ENCODE peak calls at places on chromosomes 6 and 20, in five cellular contexts. Y, Q, H, X and C are unnamed samples.

GRCh38 chr6:401239-401993 is 9.9 kb downstream of the IRF4 start:
- DNase-seq in Y (no peak), Q (no peak), H (no peak), X (no peak), C (no peak)

GRCh38 chr6:110778331-110778730 is 36.9 kb downstream of the CDK19 start:
- DNase-seq in Y (no peak), Q (no peak), H (no peak), X (no peak), C (no peak)

GRCh38 chr20:694496-694895 is 18.9 kb upstream of the SCRT2 start:
- DNase-seq in Y (no peak), Q (no peak), H (no peak), X (no peak), C (no peak)

GRCh38 chr20:64159711-64160110 is 4.5 kb upstream of the MYT1 start:
- DNase-seq in Y (no peak), Q (no peak), H (no peak), X (no peak), C (no peak)

GRCh38 chr20:19815553-19815991 is 57.5 kb downstream of the RIN2 start:
- DNase-seq in Y (no peak), Q (no peak), H (peak), X (no peak), C (no peak)

GRCh38 chr6:156616495-156616894 is 160.7 kb upstream of the ARID1B start:
- DNase-seq in Y (no peak), Q (no peak), H (no peak), X (no peak), C (no peak)

GRCh38 chr6:140855520-140855919 is 1277.2 kb upstream of the GJE1 start:
- DNase-seq in Y (no peak), Q (no peak), H (no peak), X (no peak), C (no peak)

GRCh38 chr6:151179321-151179720 is 60.4 kb upstream of the AKAP12 start:
- DNase-seq in Y (no peak), Q (no peak), H (peak), X (no peak), C (no peak)

GRCh38 chr6:136123464-136123863 is 126.6 kb downstream of the MTFR2 start:
- DNase-seq in Y (no peak), Q (no peak), H (peak), X (no peak), C (no peak)

GRCh38 chr6:54916858-54917257 is 70.3 kb downstream of the FAM83B start:
- DNase-seq in Y (no peak), Q (no peak), H (no peak), X (no peak), C (no peak)
- H3K27ac ChIP-seq in Y (no peak), Q (no peak), H (no peak), X (no peak), C (no peak)

GRCh38 chr6:26173836-26174144 is 86.6 kb downstream of the HFE start:
- DNase-seq in Y (no peak), Q (no peak), H (no peak), X (no peak), C (no peak)

GRCh38 chr6:26175428-26176181 is 88.4 kb downstream of the HFE start:
- DNase-seq in Y (no peak), Q (peak), H (peak), X (peak), C (no peak)

GRCh38 chr6:26170951-26171841 is 84.0 kb downstream of the HFE start:
- DNase-seq in Y (no peak), Q (no peak), H (no peak), X (no peak), C (no peak)

GRCh38 chr6:26172496-26172958 is 85.3 kb downstream of the HFE start:
- DNase-seq in Y (no peak), Q (peak), H (peak), X (peak), C (no peak)

DNA sequence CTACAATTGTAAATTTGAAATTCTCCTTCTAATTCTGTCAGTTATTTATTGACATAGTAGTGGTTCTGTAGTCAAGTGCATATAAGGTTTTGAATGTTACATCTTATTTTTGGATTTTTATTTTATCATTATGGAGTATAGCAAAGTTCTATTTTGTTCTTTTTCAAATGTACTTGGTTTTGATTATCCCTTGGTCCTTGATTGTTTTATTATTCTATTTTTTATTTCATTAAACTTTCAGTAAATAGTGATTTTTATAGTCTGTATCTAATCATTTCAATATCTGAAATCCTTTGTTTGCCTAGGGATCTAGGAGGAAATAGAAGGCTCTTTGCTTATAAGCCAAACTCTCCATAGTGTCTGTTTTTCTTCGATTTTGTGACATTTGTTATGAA is 87.8 kb downstream of the HFE start:
- DNase-seq in Y (no peak), Q (no peak), H (no peak), X (no peak), C (no peak)
- H3K27ac ChIP-seq in Y (no peak), Q (no peak), H (no peak), X (no peak), C (no peak)

GRCh38 chr6:138540468-138540867 is 41.2 kb upstream of the NHSL1 start:
- DNase-seq in Y (no peak), Q (no peak), H (peak), X (no peak), C (no peak)
- H3K27ac ChIP-seq in Y (no peak), Q (no peak), H (peak), X (no peak), C (no peak)

GRCh38 chr6:138107078-138107751 is at the start of gene PERP:
- DNase-seq in Y (peak), Q (peak), H (peak), X (peak), C (peak)
- H3K27ac ChIP-seq in Y (no peak), Q (peak), H (peak), X (peak), C (peak)

GRCh38 chr6:33597551-33598322 is 17.7 kb upstream of the BAK1 start:
- DNase-seq in Y (no peak), Q (no peak), H (peak), X (no peak), C (no peak)
- H3K27ac ChIP-seq in Y (no peak), Q (no peak), H (no peak), X (no peak), C (no peak)

DNA sequence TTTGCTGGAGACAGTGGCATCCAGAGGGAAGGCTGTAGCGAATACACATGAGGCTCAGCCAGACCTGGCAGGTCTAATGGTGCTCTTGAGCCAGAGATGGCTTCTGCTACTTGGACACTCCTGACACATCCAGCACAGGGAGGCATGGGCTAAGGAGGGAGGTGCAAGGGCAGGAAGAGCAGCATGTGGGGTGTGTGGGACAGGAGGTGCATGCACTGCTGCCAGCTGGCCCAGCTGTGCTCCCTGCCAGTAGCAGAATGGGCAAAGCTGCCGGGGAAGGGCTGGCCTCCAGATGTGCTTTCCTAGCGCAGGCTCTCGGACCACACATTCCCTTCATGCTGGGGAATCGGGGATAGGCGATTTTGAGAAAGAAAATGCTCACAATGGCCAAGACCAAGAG is 309.2 kb downstream of the CDC5L start:
- DNase-seq in Y (no peak), Q (no peak), H (no peak), X (no peak), C (no peak)
- H3K27ac ChIP-seq in Y (no peak), Q (no peak), H (no peak), X (no peak), C (no peak)

GRCh38 chr6:87791485-87791884 is 89.5 kb upstream of the AKIRIN2 start:
- DNase-seq in Y (no peak), Q (no peak), H (no peak), X (no peak), C (no peak)
- H3K27ac ChIP-seq in Y (no peak), Q (no peak), H (no peak), X (no peak), C (no peak)

DNA sequence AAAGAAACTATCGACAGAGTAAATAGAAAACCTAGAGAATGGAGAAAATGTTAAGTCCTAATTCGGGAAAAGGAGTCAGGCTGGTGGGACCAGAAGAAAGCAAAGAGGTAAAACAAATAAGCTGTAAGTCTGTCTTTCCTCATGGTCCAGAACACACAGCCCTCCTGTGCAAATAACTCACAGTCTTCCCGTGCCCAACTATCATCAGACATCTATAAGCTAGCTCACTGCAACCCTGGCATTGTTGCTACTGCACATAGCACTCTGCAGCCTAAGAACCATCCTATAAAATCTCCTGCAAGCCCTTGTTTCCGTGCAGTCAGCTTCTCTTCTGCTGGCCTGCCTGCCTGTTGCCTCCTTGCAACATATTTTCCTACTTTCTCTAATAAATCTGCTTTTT is 17.4 kb downstream of the HLA-DRA start:
- DNase-seq in Y (no peak), Q (no peak), H (no peak), X (no peak), C (no peak)
- H3K27ac ChIP-seq in Y (no peak), Q (no peak), H (no peak), X (no peak), C (no peak)